ENCODE peak calls at places on chromosomes 6 and 20, in six cellular contexts. M is IMR-90, K is aorta, P is keratinocyte, O is mesendoderm, F is H9. R is an unnamed sample. For H3K27me3 and H3K4me1, the result is how much of the 10 kb centered on the place peaks cover.

GRCh38 chr20:52518735-52519134 is 327.2 kb upstream of the ZFP64 start:
- DNase-seq in M (no peak), K (no peak), P (no peak), O (no peak), F (no peak), R (no peak)

GRCh38 chr6:100268326-100268725 is 196.4 kb downstream of the SIM1 start:
- DNase-seq in M (no peak), K (no peak), P (no peak), O (no peak), F (no peak), R (no peak)

GRCh38 chr20:5652626-5653573 is 97.3 kb upstream of the SHLD1 start:
- DNase-seq in M (peak), K (no peak), P (no peak), O (no peak), F (no peak), R (peak)

GRCh38 chr20:57094991-57095390 is 171.4 kb downstream of the BMP7 start:
- DNase-seq in M (no peak), K (no peak), P (no peak), O (no peak), F (no peak), R (no peak)

GRCh38 chr20:20548527-20549266 is 163.7 kb downstream of the RALGAPA2 start:
- DNase-seq in M (no peak), K (no peak), P (peak), O (no peak), F (no peak), R (no peak)

GRCh38 chr20:31860431-31861345 is 9.6 kb downstream of the DUSP15 start:
- DNase-seq in M (no peak), K (peak), P (no peak), O (peak), F (peak), R (no peak)

GRCh38 chr6:75101896-75102680 is 103.8 kb downstream of the COL12A1 start:
- DNase-seq in M (peak), K (no peak), P (no peak), O (no peak), F (no peak), R (no peak)

GRCh38 chr20:48295445-48295903 is 510.2 kb upstream of the SULF2 start:
- DNase-seq in M (peak), K (no peak), P (no peak), O (peak), F (peak), R (no peak)

GRCh38 chr20:58088105-58088504 is 140.3 kb downstream of the ANKRD60 start:
- DNase-seq in M (no peak), K (no peak), P (no peak), O (no peak), F (no peak), R (no peak)

DNA sequence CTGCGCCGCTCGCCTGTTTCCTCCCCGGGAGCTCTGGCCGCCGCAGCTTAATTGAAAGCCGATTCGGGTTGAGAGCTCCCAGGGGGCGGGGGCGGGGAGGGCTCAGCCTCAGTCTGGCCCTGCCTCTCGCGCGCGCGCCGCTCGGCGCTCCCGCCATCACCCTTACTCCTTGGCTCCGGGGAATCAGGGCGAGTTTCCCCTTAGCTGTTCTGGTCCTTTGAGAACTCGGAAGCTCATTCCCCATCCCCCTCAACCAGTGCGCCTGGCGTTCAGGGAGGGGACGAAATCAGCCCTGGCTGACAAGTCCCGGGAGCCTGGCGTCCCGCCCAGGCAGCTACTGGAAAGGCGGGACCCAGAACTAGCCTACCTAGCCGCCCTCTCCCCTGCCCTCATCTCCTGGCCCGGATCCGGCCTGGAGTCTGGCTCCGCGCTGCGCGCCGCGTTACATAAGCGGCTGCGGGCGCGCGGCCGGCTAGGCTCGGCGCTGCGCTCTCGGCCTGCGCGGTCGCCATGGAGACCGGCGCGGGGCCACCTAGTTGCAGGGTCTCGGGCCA is 2.8 kb downstream of the SLC12A5 start:
- DNase-seq in M (no peak), K (no peak), P (no peak), O (peak), F (peak), R (no peak)
- H3K27me3 ChIP-seq in M (half or more), K (under half), P (half or more), O (half or more), F (half or more), R (under half)

DNA sequence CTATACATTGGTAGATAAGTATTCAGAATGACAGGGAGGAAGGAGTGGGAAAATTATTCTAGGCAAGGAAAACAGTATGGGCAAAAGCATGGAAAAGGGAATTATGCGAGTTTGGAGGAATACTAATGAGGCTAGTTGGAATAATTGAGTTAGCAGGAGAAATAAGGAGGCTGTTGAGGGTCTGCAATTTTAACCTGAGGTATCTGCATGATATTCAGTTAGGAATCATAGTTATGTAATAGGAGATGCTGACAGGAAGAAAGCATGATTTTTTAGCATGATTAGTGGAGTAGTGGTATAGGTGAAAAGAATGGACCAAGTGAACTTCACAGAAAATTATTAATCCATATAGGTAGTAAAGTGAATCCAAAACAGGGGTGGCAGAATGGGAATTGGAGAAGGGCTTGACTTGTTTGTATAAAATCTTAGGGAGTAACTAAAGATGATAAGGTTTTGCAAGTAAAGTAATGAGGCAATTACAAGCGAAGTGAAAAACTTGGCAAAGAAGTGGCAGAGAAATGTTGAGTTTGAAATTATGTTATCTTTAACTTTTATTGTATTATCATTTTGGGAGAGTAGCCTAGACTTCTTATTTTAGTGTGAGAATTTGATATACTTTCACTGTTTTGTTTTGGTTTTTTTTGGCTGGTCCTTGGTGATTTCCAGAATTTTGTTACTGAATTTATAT is 5.7 kb downstream of the STXBP5 start:
- DNase-seq in M (no peak), K (no peak), P (no peak), O (no peak), F (no peak), R (no peak)
- H3K4me1 ChIP-seq in M (under half), K (under half), P (under half), O (under half), F (under half), R (under half)

GRCh38 chr6:14037402-14038277 is 79.9 kb upstream of the CD83 start:
- DNase-seq in M (peak), K (no peak), P (no peak), O (no peak), F (no peak), R (no peak)
- H3K27ac ChIP-seq in M (peak), K (no peak), P (no peak), O (no peak), F (no peak), R (no peak)

GRCh38 chr6:142718667-142719191 is 226.2 kb downstream of the HIVEP2 start:
- DNase-seq in M (no peak), K (no peak), P (no peak), O (no peak), F (no peak), R (no peak)
- H3K27me3 ChIP-seq in M (under half), K (under half), P (under half), O (under half), F (under half), R (under half)

DNA sequence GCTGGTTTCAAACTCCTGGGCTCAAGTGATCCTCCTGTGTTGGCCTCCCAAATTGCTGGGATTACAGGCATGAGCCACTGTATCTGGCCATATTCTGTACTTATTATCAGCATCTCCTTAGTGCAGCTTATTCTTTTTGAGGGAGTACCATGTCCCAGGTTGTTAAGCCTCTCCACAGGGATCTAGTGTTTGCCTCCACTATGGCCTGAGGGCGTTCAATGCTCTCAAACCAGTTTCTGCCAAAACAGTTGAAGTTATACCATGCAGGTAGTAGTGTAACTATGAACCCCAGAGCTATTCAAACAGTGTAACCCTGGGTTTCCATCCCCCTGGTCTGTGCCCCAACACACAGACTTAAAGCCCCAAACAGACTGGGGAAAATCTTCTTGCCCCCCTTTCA is 81.7 kb downstream of the BACH2 start:
- DNase-seq in M (no peak), K (no peak), P (no peak), O (peak), F (no peak), R (no peak)
- H3K4me1 ChIP-seq in M (under half), K (under half), P (under half), O (under half), F (under half), R (under half)

R was measured in naive thymus-derived CD4-positive, alpha-beta T cell.